ENCODE peak calls at places on chromosomes 1 and 21, in six cellular contexts. B is NCI-H1694; P is hepatocyte; A is stimulated activated CD4-positive, alpha-beta T cell treated with anti-CD3 and anti-CD28 coated beads, Interleukin-2, amount 100 ng/mL, for 4 hours; U is GDM1; E is GM04504. M is an unnamed sample.
A peak's percentile ranks its signal among the peaks of the same experiment; 100 is the strongest.

GRCh38 chr1:64874664-64875063 is 91.7 kb downstream of the JAK1 start:
- DNase-seq in P (no peak), U (no peak), B (no peak), A (no peak), E (no peak), M (no peak)

GRCh38 chr21:45826733-45827692 is 154.6 kb upstream of the COL6A1 start:
- DNase-seq in A (no peak), P (no peak), U (no peak), E (no peak), B (no peak), M (no peak)

GRCh38 chr1:6358757-6359567 is 34.6 kb downstream of the ACOT7 start:
- DNase-seq in P (peak; percentile 85), A (no peak), U (no peak), E (peak; percentile 48), B (no peak), M (no peak)

GRCh38 chr1:73903092-73903491 is 294.9 kb downstream of the LRRIQ3 start:
- DNase-seq in P (no peak), E (no peak), U (no peak), B (no peak), A (no peak), M (no peak)

GRCh38 chr1:233780049-233780448 is 124.4 kb upstream of the SLC35F3 start:
- DNase-seq in E (no peak), A (no peak), U (no peak), B (no peak), P (no peak), M (no peak)

GRCh38 chr21:38494688-38495087 is 3.6 kb downstream of the ERG start:
- DNase-seq in P (no peak), B (no peak), A (no peak), E (no peak), U (peak; percentile 18), M (no peak)

GRCh38 chr1:182817802-182818201 is 21.3 kb upstream of the DHX9 start:
- DNase-seq in U (no peak), P (no peak), A (no peak), B (no peak), E (no peak), M (no peak)

GRCh38 chr1:31934706-31935629 is 3.2 kb downstream of the PTP4A2 start:
- DNase-seq in U (no peak), P (peak; percentile 49), B (no peak), E (no peak), A (no peak), M (no peak)

GRCh38 chr1:214319930-214320329 is 39.0 kb downstream of the SMYD2 start:
- DNase-seq in P (no peak), B (peak; percentile 3), U (no peak), A (no peak), E (no peak), M (no peak)

GRCh38 chr1:220451541-220451940 is 76.4 kb upstream of the MARK1 start:
- DNase-seq in A (no peak), U (no peak), B (no peak), E (no peak), P (peak; percentile 60), M (no peak)

GRCh38 chr1:56754713-56755505 is 64.3 kb downstream of the FYB2 start:
- DNase-seq in U (no peak), B (no peak), E (no peak), A (no peak), P (peak; percentile 29), M (no peak)

GRCh38 chr1:84675106-84675505 is 15.2 kb downstream of the SSX2IP start:
- DNase-seq in A (no peak), P (no peak), B (no peak), U (no peak), E (no peak), M (no peak)

GRCh38 chr1:2019162-2019542 is at the start of gene GABRD:
- DNase-seq in B (no peak), P (peak; percentile 62), E (no peak), A (no peak), U (no peak), M (peak; percentile 85)

GRCh38 chr1:207076181-207076949 is 12.3 kb upstream of the C4BPB start:
- DNase-seq in A (no peak), U (no peak), B (no peak), E (no peak), P (no peak), M (no peak)

M was measured in cerebellum.